ENCODE peak calls at places on chromosomes 16 and 17, in eight cellular contexts. One of them, this sample, is unnamed.

GRCh38 chr17:2347805-2348685 is 10.7 kb downstream of the SGSM2 start:
- DNase-seq in aorta: no peak
- DNase-seq in GM12865: no peak
- DNase-seq in GM23248: peak
- DNase-seq in heart left ventricle: no peak
- DNase-seq in iPS DF 6.9: peak
- DNase-seq in upper lobe of right lung: peak
- DNase-seq in cardiac fibroblast: peak
- DNase-seq in this sample: no peak

GRCh38 chr17:20208717-20209116 is 199.6 kb downstream of the SPECC1 start:
- DNase-seq in GM23248: no peak
- DNase-seq in cardiac fibroblast: no peak
- DNase-seq in heart left ventricle: no peak
- DNase-seq in GM12865: no peak
- DNase-seq in aorta: no peak
- DNase-seq in upper lobe of right lung: no peak
- DNase-seq in iPS DF 6.9: no peak
- DNase-seq in this sample: no peak

GRCh38 chr17:56028837-56029236 is 124.4 kb upstream of the ANKFN1 start:
- DNase-seq in heart left ventricle: no peak
- DNase-seq in upper lobe of right lung: no peak
- DNase-seq in GM12865: no peak
- DNase-seq in iPS DF 6.9: no peak
- DNase-seq in aorta: no peak
- DNase-seq in cardiac fibroblast: no peak
- DNase-seq in GM23248: no peak
- DNase-seq in this sample: no peak

GRCh38 chr16:82735696-82736095 is 108.9 kb downstream of the CDH13 start:
- DNase-seq in iPS DF 6.9: no peak
- DNase-seq in GM23248: no peak
- DNase-seq in heart left ventricle: peak
- DNase-seq in GM12865: peak
- DNase-seq in aorta: no peak
- DNase-seq in upper lobe of right lung: no peak
- DNase-seq in cardiac fibroblast: peak
- DNase-seq in this sample: no peak

GRCh38 chr17:62064029-62064790 is 868 bp downstream of the MED13 start:
- DNase-seq in GM12865: peak
- DNase-seq in heart left ventricle: no peak
- DNase-seq in upper lobe of right lung: no peak
- DNase-seq in cardiac fibroblast: peak
- DNase-seq in aorta: no peak
- DNase-seq in iPS DF 6.9: no peak
- DNase-seq in GM23248: peak
- DNase-seq in this sample: no peak

GRCh38 chr16:81405702-81406113 is 38.9 kb upstream of the CMIP start:
- DNase-seq in upper lobe of right lung: no peak
- DNase-seq in cardiac fibroblast: peak
- DNase-seq in GM23248: peak
- DNase-seq in heart left ventricle: no peak
- DNase-seq in iPS DF 6.9: no peak
- DNase-seq in aorta: no peak
- DNase-seq in GM12865: no peak
- DNase-seq in this sample: no peak

GRCh38 chr16:50213939-50214519 is 52.3 kb upstream of the ADCY7 start:
- DNase-seq in aorta: no peak
- DNase-seq in cardiac fibroblast: peak
- DNase-seq in heart left ventricle: no peak
- DNase-seq in GM23248: peak
- DNase-seq in upper lobe of right lung: no peak
- DNase-seq in GM12865: peak
- DNase-seq in iPS DF 6.9: no peak
- DNase-seq in this sample: no peak

GRCh38 chr16:71610936-71611871 is 14.8 kb upstream of the MARVELD3 start:
- DNase-seq in heart left ventricle: peak
- DNase-seq in upper lobe of right lung: peak
- DNase-seq in GM23248: peak
- DNase-seq in aorta: peak
- DNase-seq in cardiac fibroblast: peak
- DNase-seq in iPS DF 6.9: peak
- DNase-seq in GM12865: peak
- DNase-seq in this sample: peak

GRCh38 chr16:53434436-53435065 is at the start of gene RBL2:
- DNase-seq in cardiac fibroblast: peak
- DNase-seq in GM12865: peak
- DNase-seq in upper lobe of right lung: peak
- DNase-seq in GM23248: peak
- DNase-seq in heart left ventricle: no peak
- DNase-seq in aorta: peak
- DNase-seq in iPS DF 6.9: no peak
- DNase-seq in this sample: peak

GRCh38 chr16:10594312-10594950 is 14.0 kb upstream of the EMP2 start:
- DNase-seq in upper lobe of right lung: peak
- DNase-seq in iPS DF 6.9: no peak
- DNase-seq in GM23248: no peak
- DNase-seq in aorta: no peak
- DNase-seq in heart left ventricle: no peak
- DNase-seq in cardiac fibroblast: no peak
- DNase-seq in GM12865: peak
- DNase-seq in this sample: no peak

GRCh38 chr16:69709456-69710084 is 16.8 kb downstream of the NQO1 start:
- DNase-seq in cardiac fibroblast: peak
- DNase-seq in aorta: no peak
- DNase-seq in heart left ventricle: no peak
- DNase-seq in upper lobe of right lung: no peak
- DNase-seq in GM12865: peak
- DNase-seq in iPS DF 6.9: peak
- DNase-seq in GM23248: peak
- DNase-seq in this sample: no peak

DNA sequence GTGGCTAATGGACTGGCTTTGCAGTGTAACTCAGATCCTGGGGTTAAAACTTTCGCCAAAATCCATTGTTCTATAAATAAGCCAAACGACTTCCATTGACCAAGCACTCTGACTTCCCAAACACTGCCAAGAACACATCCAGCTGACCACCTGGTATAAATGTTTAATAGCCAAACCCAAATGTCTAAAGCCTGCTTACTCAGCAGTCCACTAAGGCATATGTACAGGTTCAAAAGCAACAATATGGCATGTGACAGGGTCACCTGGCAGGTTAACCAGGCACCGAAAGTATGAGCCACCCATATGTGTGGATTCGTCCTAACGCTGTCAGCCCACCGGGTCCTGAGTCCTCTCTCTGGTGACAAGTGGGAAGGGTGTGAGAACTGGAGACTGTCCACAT is 2.1 kb downstream of the CSNK1D start:
- DNase-seq in GM23248: no peak
- DNase-seq in heart left ventricle: no peak
- DNase-seq in upper lobe of right lung: no peak
- DNase-seq in GM12865: no peak
- DNase-seq in iPS DF 6.9: no peak
- DNase-seq in aorta: no peak
- DNase-seq in cardiac fibroblast: no peak
- DNase-seq in this sample: no peak
- H3K4me3 ChIP-seq in GM23248: peak
- H3K4me3 ChIP-seq in heart left ventricle: no peak
- H3K4me3 ChIP-seq in upper lobe of right lung: peak
- H3K4me3 ChIP-seq in GM12865: no peak
- H3K4me3 ChIP-seq in iPS DF 6.9: no peak
- H3K4me3 ChIP-seq in aorta: no peak
- H3K4me3 ChIP-seq in cardiac fibroblast: no peak
- H3K4me3 ChIP-seq in this sample: no peak

GRCh38 chr17:6940186-6940649 is 55.6 kb upstream of the ALOX12 start:
- DNase-seq in iPS DF 6.9: no peak
- DNase-seq in cardiac fibroblast: no peak
- DNase-seq in GM12865: no peak
- DNase-seq in GM23248: no peak
- DNase-seq in heart left ventricle: peak
- DNase-seq in upper lobe of right lung: no peak
- DNase-seq in aorta: peak
- DNase-seq in this sample: no peak
- H3K4me3 ChIP-seq in iPS DF 6.9: no peak
- H3K4me3 ChIP-seq in cardiac fibroblast: no peak
- H3K4me3 ChIP-seq in GM12865: no peak
- H3K4me3 ChIP-seq in GM23248: peak
- H3K4me3 ChIP-seq in heart left ventricle: peak
- H3K4me3 ChIP-seq in upper lobe of right lung: peak
- H3K4me3 ChIP-seq in aorta: no peak
- H3K4me3 ChIP-seq in this sample: no peak

GRCh38 chr16:88771294-88771772 is 13.7 kb downstream of the PIEZO1 start:
- DNase-seq in GM12865: no peak
- DNase-seq in cardiac fibroblast: no peak
- DNase-seq in iPS DF 6.9: no peak
- DNase-seq in heart left ventricle: no peak
- DNase-seq in upper lobe of right lung: no peak
- DNase-seq in aorta: no peak
- DNase-seq in GM23248: no peak
- DNase-seq in this sample: no peak
- H3K4me3 ChIP-seq in GM12865: no peak
- H3K4me3 ChIP-seq in cardiac fibroblast: no peak
- H3K4me3 ChIP-seq in iPS DF 6.9: no peak
- H3K4me3 ChIP-seq in heart left ventricle: no peak
- H3K4me3 ChIP-seq in upper lobe of right lung: peak
- H3K4me3 ChIP-seq in aorta: no peak
- H3K4me3 ChIP-seq in GM23248: no peak
- H3K4me3 ChIP-seq in this sample: no peak

DNA sequence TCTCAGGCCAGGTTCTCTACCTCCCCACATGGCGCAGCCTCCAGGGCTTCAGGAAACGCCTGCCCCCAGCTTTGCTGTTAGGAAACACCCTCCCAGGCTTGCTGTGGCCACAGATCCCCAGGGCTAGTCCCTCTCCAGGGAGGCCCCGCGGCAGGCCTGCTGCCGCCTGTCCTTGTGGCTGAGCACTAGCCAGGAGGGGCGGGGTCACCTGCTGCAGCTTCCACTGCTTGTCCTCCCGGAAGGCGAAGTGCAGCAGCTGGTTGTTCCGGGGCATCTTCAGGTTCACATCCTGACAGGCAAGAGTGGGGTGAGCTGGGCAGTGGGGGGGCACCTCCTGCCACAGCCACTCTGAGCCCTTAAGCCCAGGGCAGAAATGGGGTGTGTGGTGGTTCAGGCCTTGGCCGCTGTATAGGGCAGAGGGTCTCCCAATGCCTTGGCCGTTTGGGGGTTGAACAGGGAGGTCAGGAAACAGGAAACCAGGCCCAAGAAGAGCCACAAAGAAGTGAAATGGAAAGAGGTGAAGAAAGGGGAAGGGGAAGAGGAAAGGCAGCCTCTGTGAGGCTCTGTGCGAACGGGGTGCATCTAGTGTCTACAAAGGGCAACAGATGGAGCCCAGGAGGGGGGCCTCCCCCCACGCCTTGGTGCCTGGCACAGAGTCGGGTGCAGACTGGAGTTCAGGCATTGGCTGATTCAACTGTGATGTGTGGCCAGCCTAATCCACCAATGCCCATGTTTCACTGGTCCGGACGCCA is 2.0 kb downstream of the ROGDI start:
- DNase-seq in GM23248: no peak
- DNase-seq in GM12865: peak
- DNase-seq in upper lobe of right lung: peak
- DNase-seq in aorta: no peak
- DNase-seq in cardiac fibroblast: no peak
- DNase-seq in heart left ventricle: peak
- DNase-seq in iPS DF 6.9: no peak
- DNase-seq in this sample: no peak
- H3K4me3 ChIP-seq in GM23248: no peak
- H3K4me3 ChIP-seq in GM12865: peak
- H3K4me3 ChIP-seq in upper lobe of right lung: no peak
- H3K4me3 ChIP-seq in aorta: no peak
- H3K4me3 ChIP-seq in cardiac fibroblast: no peak
- H3K4me3 ChIP-seq in heart left ventricle: peak
- H3K4me3 ChIP-seq in iPS DF 6.9: no peak
- H3K4me3 ChIP-seq in this sample: no peak

DNA sequence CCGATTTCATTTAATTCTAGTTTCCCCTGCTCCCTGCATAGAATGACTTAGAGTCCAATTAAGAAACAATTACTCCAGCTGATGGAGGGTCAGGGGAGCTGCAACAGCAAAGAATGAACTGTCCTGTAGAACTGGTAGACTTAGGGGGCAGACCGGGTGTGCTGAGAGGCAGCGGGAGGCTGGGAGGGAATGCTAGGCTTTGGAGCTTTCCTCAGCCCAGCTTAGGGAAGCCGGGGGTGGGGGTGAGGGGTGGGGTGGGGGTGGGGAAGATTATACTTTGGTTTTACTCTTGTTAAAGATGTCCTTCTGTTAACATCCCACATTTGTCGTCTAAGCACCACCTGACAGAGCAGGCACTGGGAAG is 458.6 kb upstream of the ASIC2 start:
- DNase-seq in upper lobe of right lung: no peak
- DNase-seq in heart left ventricle: no peak
- DNase-seq in cardiac fibroblast: no peak
- DNase-seq in iPS DF 6.9: no peak
- DNase-seq in aorta: no peak
- DNase-seq in GM12865: no peak
- DNase-seq in GM23248: peak
- DNase-seq in this sample: no peak
- H3K4me3 ChIP-seq in upper lobe of right lung: no peak
- H3K4me3 ChIP-seq in heart left ventricle: peak
- H3K4me3 ChIP-seq in cardiac fibroblast: no peak
- H3K4me3 ChIP-seq in iPS DF 6.9: no peak
- H3K4me3 ChIP-seq in aorta: no peak
- H3K4me3 ChIP-seq in GM12865: no peak
- H3K4me3 ChIP-seq in GM23248: peak
- H3K4me3 ChIP-seq in this sample: no peak

GRCh38 chr16:28623172-28623711 is 13.4 kb upstream of the SULT1A1 start:
- DNase-seq in iPS DF 6.9: no peak
- DNase-seq in aorta: peak
- DNase-seq in GM12865: peak
- DNase-seq in GM23248: peak
- DNase-seq in heart left ventricle: no peak
- DNase-seq in upper lobe of right lung: peak
- DNase-seq in cardiac fibroblast: peak
- DNase-seq in this sample: no peak
- H3K4me3 ChIP-seq in iPS DF 6.9: no peak
- H3K4me3 ChIP-seq in aorta: no peak
- H3K4me3 ChIP-seq in GM12865: no peak
- H3K4me3 ChIP-seq in GM23248: peak
- H3K4me3 ChIP-seq in heart left ventricle: peak
- H3K4me3 ChIP-seq in upper lobe of right lung: peak
- H3K4me3 ChIP-seq in cardiac fibroblast: no peak
- H3K4me3 ChIP-seq in this sample: peak

GRCh38 chr16:56279132-56279531 is 87.8 kb downstream of the GNAO1 start:
- DNase-seq in GM23248: no peak
- DNase-seq in heart left ventricle: no peak
- DNase-seq in cardiac fibroblast: no peak
- DNase-seq in GM12865: peak
- DNase-seq in iPS DF 6.9: no peak
- DNase-seq in upper lobe of right lung: peak
- DNase-seq in aorta: no peak
- DNase-seq in this sample: peak
- H3K4me3 ChIP-seq in GM23248: no peak
- H3K4me3 ChIP-seq in heart left ventricle: no peak
- H3K4me3 ChIP-seq in cardiac fibroblast: no peak
- H3K4me3 ChIP-seq in GM12865: no peak
- H3K4me3 ChIP-seq in iPS DF 6.9: no peak
- H3K4me3 ChIP-seq in upper lobe of right lung: peak
- H3K4me3 ChIP-seq in aorta: no peak
- H3K4me3 ChIP-seq in this sample: peak